ENCODE peak calls at places on chromosome 1, in four cellular contexts. J is GM13976, P is fibroblast of the aortic adventitia, Y is pancreas. X is an unnamed sample.

GRCh38 chr1:86948212-86948611 is 33.8 kb downstream of the HS2ST1 start:
- DNase-seq in J (no peak), P (peak), Y (no peak), X (no peak)

GRCh38 chr1:208944981-208945451 is 638.5 kb upstream of the CAMK1G start:
- DNase-seq in J (no peak), P (peak), Y (no peak), X (no peak)

GRCh38 chr1:65177457-65177856 is 29.5 kb downstream of the AK4 start:
- DNase-seq in J (no peak), P (peak), Y (no peak), X (no peak)

GRCh38 chr1:29628190-29628589 is 391.9 kb downstream of the PTPRU start:
- DNase-seq in J (no peak), P (no peak), Y (no peak), X (no peak)

GRCh38 chr1:244349103-244349531 is 102.6 kb downstream of the ADSS2 start:
- DNase-seq in J (no peak), P (peak), Y (no peak), X (no peak)

GRCh38 chr1:245590726-245591125 is 435.9 kb downstream of the KIF26B start:
- DNase-seq in J (no peak), P (no peak), Y (no peak), X (no peak)

GRCh38 chr1:74689800-74690696 is 16.5 kb upstream of the ERICH3 start:
- DNase-seq in J (no peak), P (peak), Y (no peak), X (no peak)

GRCh38 chr1:159338018-159338417 is 35.9 kb downstream of the FCER1A start:
- DNase-seq in J (no peak), P (no peak), Y (no peak), X (no peak)

GRCh38 chr1:176670853-176671252 is 207.9 kb downstream of the PAPPA2 start:
- DNase-seq in J (no peak), P (no peak), Y (peak), X (no peak)

GRCh38 chr1:108560143-108560429 is 186 bp downstream of the EEIG2 start:
- DNase-seq in J (no peak), P (no peak), Y (no peak), X (no peak)

GRCh38 chr1:26189751-26190275 is 589 bp upstream of the CATSPER4 start:
- DNase-seq in J (no peak), P (no peak), Y (no peak), X (no peak)

GRCh38 chr1:26189331-26189730 is 1.1 kb upstream of the CATSPER4 start:
- DNase-seq in J (no peak), P (no peak), Y (no peak), X (no peak)

GRCh38 chr1:26191739-26192138 is 1.3 kb downstream of the CATSPER4 start:
- DNase-seq in J (peak), P (no peak), Y (no peak), X (no peak)

GRCh38 chr1:26188477-26188876 is 1.9 kb upstream of the CATSPER4 start:
- DNase-seq in J (no peak), P (no peak), Y (no peak), X (no peak)

DNA sequence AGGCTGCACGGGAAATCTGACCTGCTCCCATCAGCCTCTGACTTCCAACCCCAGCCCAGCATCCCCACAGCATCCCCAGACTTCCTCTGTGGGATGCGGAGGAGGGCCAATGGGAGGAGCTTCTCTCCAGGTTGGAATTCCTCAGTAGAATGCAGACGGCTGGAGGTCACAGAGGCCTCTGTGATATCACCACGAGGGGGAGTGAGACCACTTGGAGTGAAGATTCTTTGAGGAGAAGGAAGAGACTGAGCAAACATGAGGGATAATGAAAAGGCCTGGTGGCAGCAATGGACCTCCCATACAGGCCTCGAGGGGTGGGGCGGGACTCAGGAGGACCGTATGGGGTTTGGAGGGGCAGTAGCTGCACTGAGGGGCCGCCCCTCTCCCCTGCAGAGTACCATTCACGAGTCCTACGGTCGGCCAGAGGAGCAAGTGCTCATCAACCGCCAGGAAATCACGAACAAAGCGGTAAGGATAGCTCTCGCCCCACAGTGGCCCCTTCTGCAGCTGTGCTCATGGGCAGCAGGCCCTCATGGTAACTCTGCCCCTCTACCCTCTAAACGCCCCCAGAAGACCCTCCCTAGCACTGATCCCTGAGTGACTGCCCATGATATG is at the start of gene CATSPER4:
- DNase-seq in J (no peak), P (no peak), Y (no peak), X (no peak)
- TF ChIP-seq CTCF in J (no peak), P (peak), Y (no peak), X (no peak)

GRCh38 chr1:202090994-202091393 is 31.7 kb upstream of the GPR37L1 start:
- DNase-seq in J (no peak), P (no peak), Y (no peak), X (no peak)
- TF ChIP-seq CTCF in J (no peak), P (no peak), Y (no peak), X (no peak)

GRCh38 chr1:70354332-70355110 is at the start of gene ANKRD13C:
- DNase-seq in J (peak), P (peak), Y (peak), X (peak)
- TF ChIP-seq CTCF in J (no peak), P (no peak), Y (no peak), X (no peak)

DNA sequence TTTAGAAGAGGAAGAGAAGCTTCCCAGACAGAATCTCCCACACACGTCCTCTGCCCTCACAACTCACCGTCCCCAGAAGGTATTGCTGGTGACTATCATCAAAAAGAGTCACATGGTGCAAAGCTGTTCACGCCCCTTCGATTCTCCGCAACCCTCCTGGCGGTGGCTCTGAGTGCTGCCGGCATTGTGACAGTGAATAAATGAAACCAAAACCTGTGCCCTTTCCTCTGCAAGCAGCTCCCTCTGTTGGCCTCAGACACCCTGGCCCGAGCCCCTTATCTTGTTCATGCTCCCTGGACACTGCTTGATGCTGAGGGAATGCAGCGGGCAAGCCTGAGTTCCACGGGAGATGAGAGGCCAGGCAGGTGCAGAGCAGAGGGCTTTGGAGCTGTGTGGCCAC is 510.3 kb downstream of the NPHP4 start:
- DNase-seq in J (peak), P (no peak), Y (peak), X (no peak)
- TF ChIP-seq CTCF in J (no peak), P (no peak), Y (no peak), X (no peak)

DNA sequence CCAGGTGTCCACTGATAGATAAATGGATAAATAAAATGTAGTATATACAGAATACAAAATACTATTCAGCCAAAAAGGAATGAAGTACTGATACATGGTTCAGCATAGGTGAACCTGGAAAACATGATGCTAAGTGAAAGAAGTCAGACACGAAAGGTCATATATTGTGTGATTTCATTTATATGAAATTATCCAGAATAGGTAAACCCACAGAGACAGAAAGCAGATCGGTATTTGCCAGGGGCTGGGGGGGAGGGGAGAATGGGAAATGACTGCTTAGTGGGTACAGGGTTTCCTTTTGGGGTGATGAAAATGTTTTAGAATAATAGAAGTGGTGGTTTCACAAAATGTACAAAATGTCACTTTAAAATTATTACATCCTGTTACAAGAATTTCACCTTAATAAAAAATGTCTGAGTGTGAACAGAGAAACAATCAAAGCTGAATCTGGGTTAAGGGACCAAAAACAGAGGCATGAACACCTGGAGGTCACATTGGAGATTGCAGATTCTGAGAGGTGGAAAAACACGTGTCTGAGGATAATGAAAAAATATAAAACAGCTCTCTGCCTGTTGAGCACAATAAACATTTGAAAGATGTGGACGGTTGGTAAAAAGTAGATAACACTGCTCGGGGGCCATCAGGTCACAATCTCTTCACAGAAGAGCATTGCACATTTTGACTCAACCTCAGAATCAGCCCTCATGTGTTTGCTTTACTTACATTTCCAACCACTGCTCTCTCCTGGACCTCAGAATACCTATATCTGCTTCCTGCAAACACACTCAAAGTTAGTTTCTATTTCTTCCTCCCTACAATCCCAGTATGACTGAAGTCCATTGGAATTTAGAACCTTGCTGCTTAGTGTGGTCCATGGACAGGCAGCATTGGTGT is 3.3 kb downstream of the SLAMF6 start:
- DNase-seq in J (no peak), P (no peak), Y (no peak), X (no peak)
- TF ChIP-seq CTCF in J (no peak), P (no peak), Y (no peak), X (no peak)

GRCh38 chr1:178057131-178057765 is 36.7 kb upstream of the RASAL2 start:
- DNase-seq in J (no peak), P (no peak), Y (no peak), X (no peak)

GRCh38 chr1:178055779-178056471 is 38.0 kb upstream of the RASAL2 start:
- DNase-seq in J (peak), P (no peak), Y (no peak), X (peak)

GRCh38 chr1:178057863-178058576 is 35.9 kb upstream of the RASAL2 start:
- DNase-seq in J (no peak), P (peak), Y (no peak), X (no peak)

GRCh38 chr1:178052650-178053461 is 41.0 kb upstream of the RASAL2 start:
- DNase-seq in J (no peak), P (peak), Y (no peak), X (no peak)

DNA sequence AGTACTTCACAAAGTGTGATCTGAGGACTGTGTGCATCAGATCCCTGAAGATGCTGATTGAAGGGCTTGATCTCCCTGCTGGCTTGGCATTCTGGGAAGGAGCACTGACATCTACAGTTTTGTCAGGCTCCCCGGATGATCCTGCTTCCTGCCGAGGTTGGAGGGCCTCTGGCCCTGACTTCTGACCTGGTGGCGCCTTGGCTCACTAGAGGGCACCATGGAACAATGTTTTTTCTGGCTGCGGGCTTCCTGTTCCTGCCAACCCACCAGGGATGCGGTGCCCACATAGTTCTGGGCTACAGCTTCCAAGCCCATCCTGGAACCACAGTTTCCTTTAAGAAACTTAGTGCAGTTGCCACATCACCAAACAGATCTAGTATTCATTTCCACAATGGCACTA is 38.8 kb upstream of the RASAL2 start:
- DNase-seq in J (no peak), P (peak), Y (no peak), X (peak)
- TF ChIP-seq CTCF in J (peak), P (peak), Y (no peak), X (peak)

GRCh38 chr1:154335351-154335714 is 10.0 kb downstream of the ATP8B2 start:
- DNase-seq in J (no peak), P (no peak), Y (no peak), X (no peak)
- TF ChIP-seq CTCF in J (no peak), P (no peak), Y (no peak), X (peak)

X was measured in lower lobe of right lung.